ENCODE peak calls at places on chromosomes 1 and 21, in eight cellular contexts. S is PC-3, W is HCT116, R is mammary epithelial cell, D is mesendoderm, N is IMR-90, P is K562, Y is OCI-LY7. X is an unnamed sample.

GRCh38 chr1:167738158-167738557 is 16.4 kb downstream of the MPZL1 start:
- DNase-seq in S (no peak), W (no peak), R (no peak), D (no peak), N (peak), P (no peak), Y (no peak), X (no peak)

GRCh38 chr1:94883688-94884087 is 43.2 kb downstream of the CNN3 start:
- DNase-seq in S (no peak), W (no peak), R (no peak), D (no peak), N (peak), P (no peak), Y (no peak), X (no peak)

GRCh38 chr1:204560590-204560989 is 44.4 kb downstream of the MDM4 start:
- DNase-seq in S (peak), W (no peak), R (peak), D (peak), N (peak), P (no peak), Y (no peak), X (no peak)

GRCh38 chr1:39418223-39418622 is 73.2 kb upstream of the BMP8A start:
- DNase-seq in S (no peak), W (no peak), R (no peak), D (no peak), N (peak), P (no peak), Y (no peak), X (no peak)

GRCh38 chr1:53121319-53122172 is 20.9 kb downstream of the SLC1A7 start:
- DNase-seq in S (peak), W (no peak), R (no peak), D (no peak), N (peak), P (no peak), Y (no peak), X (no peak)

GRCh38 chr1:26053718-26054572 is 8.0 kb upstream of the SLC30A2 start:
- DNase-seq in S (no peak), W (no peak), R (no peak), D (no peak), N (no peak), P (peak), Y (no peak), X (peak)

GRCh38 chr1:209620484-209620879 is 31.7 kb downstream of the LAMB3 start:
- DNase-seq in S (no peak), W (no peak), R (no peak), D (no peak), N (peak), P (no peak), Y (no peak), X (no peak)

GRCh38 chr1:119700326-119700725 is 11.4 kb upstream of the PHGDH start:
- DNase-seq in S (no peak), W (no peak), R (no peak), D (no peak), N (no peak), P (no peak), Y (no peak), X (no peak)

GRCh38 chr1:154906621-154907081 is 29.9 kb downstream of the PMVK start:
- DNase-seq in S (peak), W (peak), R (peak), D (peak), N (no peak), P (no peak), Y (no peak), X (no peak)

GRCh38 chr1:89724369-89725015 is 91.6 kb downstream of the LRRC8C start:
- DNase-seq in S (peak), W (no peak), R (peak), D (no peak), N (peak), P (peak), Y (peak), X (no peak)

GRCh38 chr1:102919659-102920058 is 188.7 kb downstream of the COL11A1 start:
- DNase-seq in S (peak), W (no peak), R (peak), D (no peak), N (peak), P (no peak), Y (no peak), X (no peak)

GRCh38 chr21:35974801-35975200 is 85.5 kb downstream of the SETD4 start:
- DNase-seq in S (peak), W (peak), R (no peak), D (no peak), N (peak), P (no peak), Y (no peak), X (no peak)

GRCh38 chr1:7886346-7886745 is 33.5 kb upstream of the UTS2 start:
- DNase-seq in S (peak), W (no peak), R (peak), D (no peak), N (peak), P (no peak), Y (no peak), X (no peak)

GRCh38 chr1:190479028-190479427 is 1.4 kb upstream of the BRINP3 start:
- DNase-seq in S (no peak), W (peak), R (no peak), D (peak), N (peak), P (no peak), Y (no peak), X (no peak)

GRCh38 chr1:246198141-246198820 is 308.8 kb downstream of the SMYD3 start:
- DNase-seq in S (no peak), W (no peak), R (no peak), D (no peak), N (no peak), P (no peak), Y (no peak), X (no peak)

GRCh38 chr1:54575161-54575560 is 27.1 kb downstream of the ACOT11 start:
- DNase-seq in S (no peak), W (no peak), R (no peak), D (peak), N (no peak), P (no peak), Y (no peak), X (no peak)

GRCh38 chr1:226541631-226542622 is 6.6 kb upstream of the STUM start:
- DNase-seq in S (no peak), W (no peak), R (no peak), D (no peak), N (no peak), P (no peak), Y (no peak), X (no peak)

GRCh38 chr1:38929054-38929453 is 12.6 kb downstream of the RHBDL2 start:
- DNase-seq in S (no peak), W (no peak), R (no peak), D (no peak), N (no peak), P (no peak), Y (no peak), X (no peak)

GRCh38 chr1:106276856-106277255 is 779.6 kb upstream of the PRMT6 start:
- DNase-seq in S (peak), W (no peak), R (no peak), D (no peak), N (no peak), P (no peak), Y (no peak), X (no peak)

GRCh38 chr1:1510912-1511532 is 940 bp upstream of the ATAD3A start:
- DNase-seq in S (peak), W (peak), R (peak), D (peak), N (peak), P (peak), Y (peak), X (peak)

GRCh38 chr1:15245593-15246325 is 1.3 kb upstream of the FHAD1 start:
- DNase-seq in S (no peak), W (no peak), R (peak), D (no peak), N (peak), P (no peak), Y (no peak), X (no peak)

GRCh38 chr1:227330709-227331108 is 12.4 kb upstream of the CDC42BPA start:
- DNase-seq in S (no peak), W (no peak), R (no peak), D (no peak), N (peak), P (no peak), Y (no peak), X (no peak)

GRCh38 chr1:82455342-82455741 is 654.6 kb downstream of the ADGRL2 start:
- DNase-seq in S (no peak), W (no peak), R (no peak), D (no peak), N (no peak), P (no peak), Y (no peak), X (no peak)

GRCh38 chr1:59506952-59507351 is 210.1 kb downstream of the FGGY start:
- DNase-seq in S (peak), W (no peak), R (no peak), D (no peak), N (peak), P (peak), Y (peak), X (no peak)

GRCh38 chr1:236148471-236148847 is 6.1 kb downstream of the GPR137B start:
- DNase-seq in S (no peak), W (no peak), R (no peak), D (no peak), N (peak), P (no peak), Y (no peak), X (no peak)

GRCh38 chr1:205493241-205494085 is 11.0 kb upstream of the CDK18 start:
- DNase-seq in S (peak), W (no peak), R (peak), D (peak), N (peak), P (no peak), Y (no peak), X (no peak)

GRCh38 chr21:45224189-45224938 is 63.3 kb downstream of the POFUT2 start:
- DNase-seq in S (no peak), W (no peak), R (no peak), D (no peak), N (peak), P (no peak), Y (no peak), X (no peak)

GRCh38 chr1:100721502-100722205 is 2.1 kb downstream of the VCAM1 start:
- DNase-seq in S (no peak), W (no peak), R (peak), D (no peak), N (peak), P (no peak), Y (no peak), X (no peak)

GRCh38 chr1:172790245-172790644 is 131.3 kb downstream of the FASLG start:
- DNase-seq in S (no peak), W (no peak), R (no peak), D (peak), N (peak), P (no peak), Y (no peak), X (no peak)

GRCh38 chr1:37931493-37932158 is 15.2 kb downstream of the INPP5B start:
- DNase-seq in S (peak), W (peak), R (peak), D (peak), N (peak), P (peak), Y (peak), X (peak)

GRCh38 chr1:35210306-35211112 is 17.6 kb upstream of the SFPQ start:
- DNase-seq in S (no peak), W (no peak), R (no peak), D (peak), N (no peak), P (no peak), Y (no peak), X (peak)
- H3K4me2 ChIP-seq in S (no peak), W (no peak), R (no peak), D (no peak), N (no peak), P (no peak), Y (no peak), X (no peak)

GRCh38 chr1:198929961-198930599 is 291.2 kb downstream of the PTPRC start:
- DNase-seq in S (no peak), W (no peak), R (peak), D (no peak), N (peak), P (no peak), Y (peak), X (no peak)

GRCh38 chr1:198927129-198927528 is 288.3 kb downstream of the PTPRC start:
- DNase-seq in S (no peak), W (no peak), R (no peak), D (no peak), N (no peak), P (no peak), Y (no peak), X (no peak)

GRCh38 chr1:198925575-198925974 is 286.7 kb downstream of the PTPRC start:
- DNase-seq in S (no peak), W (no peak), R (no peak), D (no peak), N (no peak), P (no peak), Y (no peak), X (no peak)

GRCh38 chr1:198932351-198932991 is 293.6 kb downstream of the PTPRC start:
- DNase-seq in S (peak), W (peak), R (peak), D (no peak), N (peak), P (no peak), Y (peak), X (no peak)

DNA sequence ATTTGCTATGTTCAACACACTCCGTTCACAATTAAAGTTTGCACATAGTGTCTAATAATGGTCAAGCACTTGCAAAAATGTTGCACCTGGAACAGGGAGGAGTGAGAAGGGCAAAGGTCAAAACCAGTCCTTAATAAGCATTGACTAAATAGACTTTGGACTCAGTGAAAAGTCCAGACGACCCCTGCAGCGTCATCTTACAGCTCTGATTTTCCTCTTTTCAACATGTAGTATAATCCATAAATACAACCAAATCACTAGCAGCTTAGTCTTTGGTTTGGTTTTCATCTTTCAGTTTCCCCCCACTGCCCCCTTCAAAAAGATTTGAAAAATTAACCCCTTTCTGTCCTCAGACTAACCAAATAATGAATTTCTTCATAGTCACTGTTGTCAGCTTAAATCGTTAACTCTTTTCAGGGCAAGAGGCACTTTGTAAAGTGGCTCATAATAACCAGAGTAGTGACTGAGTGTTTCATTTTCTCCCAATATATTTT is 290.3 kb downstream of the PTPRC start:
- DNase-seq in S (no peak), W (no peak), R (no peak), D (no peak), N (no peak), P (no peak), Y (no peak), X (no peak)
- H3K4me2 ChIP-seq in S (peak), W (peak), R (no peak), D (no peak), N (peak), P (no peak), Y (peak), X (no peak)

DNA sequence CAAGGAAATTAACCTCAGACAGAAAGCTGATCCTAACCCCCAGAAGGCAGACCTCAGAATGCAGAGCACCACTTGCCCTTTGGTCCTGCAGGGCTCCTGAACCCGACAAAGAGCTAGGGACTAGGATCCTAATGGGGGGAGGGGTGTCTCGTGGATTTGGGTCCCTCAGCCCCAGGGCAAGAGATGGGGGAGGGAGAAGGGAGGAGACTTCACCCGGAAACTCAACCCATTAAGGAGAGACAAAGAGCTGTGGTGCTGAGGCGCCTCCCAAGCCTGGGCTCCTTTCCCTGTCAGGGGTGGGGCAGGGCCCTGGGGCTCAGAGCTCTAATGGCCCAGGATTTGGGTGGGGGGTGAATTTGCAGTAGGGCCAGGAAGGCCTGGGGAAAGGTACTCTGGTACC is 2.9 kb downstream of the NECTIN4 start:
- DNase-seq in S (no peak), W (no peak), R (no peak), D (peak), N (no peak), P (no peak), Y (no peak), X (no peak)
- H3K4me2 ChIP-seq in S (peak), W (peak), R (no peak), D (no peak), N (no peak), P (no peak), Y (no peak), X (no peak)

GRCh38 chr1:91122106-91122717 is 100.4 kb upstream of the ZNF644 start:
- DNase-seq in S (no peak), W (no peak), R (no peak), D (no peak), N (no peak), P (no peak), Y (no peak), X (no peak)

GRCh38 chr1:91123773-91124172 is 101.9 kb upstream of the ZNF644 start:
- DNase-seq in S (no peak), W (no peak), R (no peak), D (no peak), N (no peak), P (no peak), Y (no peak), X (no peak)

GRCh38 chr1:91124989-91125417 is 103.2 kb upstream of the ZNF644 start:
- DNase-seq in S (no peak), W (no peak), R (no peak), D (no peak), N (no peak), P (no peak), Y (no peak), X (no peak)

GRCh38 chr1:91123319-91123718 is 101.5 kb upstream of the ZNF644 start:
- DNase-seq in S (no peak), W (no peak), R (no peak), D (no peak), N (no peak), P (no peak), Y (no peak), X (no peak)

DNA sequence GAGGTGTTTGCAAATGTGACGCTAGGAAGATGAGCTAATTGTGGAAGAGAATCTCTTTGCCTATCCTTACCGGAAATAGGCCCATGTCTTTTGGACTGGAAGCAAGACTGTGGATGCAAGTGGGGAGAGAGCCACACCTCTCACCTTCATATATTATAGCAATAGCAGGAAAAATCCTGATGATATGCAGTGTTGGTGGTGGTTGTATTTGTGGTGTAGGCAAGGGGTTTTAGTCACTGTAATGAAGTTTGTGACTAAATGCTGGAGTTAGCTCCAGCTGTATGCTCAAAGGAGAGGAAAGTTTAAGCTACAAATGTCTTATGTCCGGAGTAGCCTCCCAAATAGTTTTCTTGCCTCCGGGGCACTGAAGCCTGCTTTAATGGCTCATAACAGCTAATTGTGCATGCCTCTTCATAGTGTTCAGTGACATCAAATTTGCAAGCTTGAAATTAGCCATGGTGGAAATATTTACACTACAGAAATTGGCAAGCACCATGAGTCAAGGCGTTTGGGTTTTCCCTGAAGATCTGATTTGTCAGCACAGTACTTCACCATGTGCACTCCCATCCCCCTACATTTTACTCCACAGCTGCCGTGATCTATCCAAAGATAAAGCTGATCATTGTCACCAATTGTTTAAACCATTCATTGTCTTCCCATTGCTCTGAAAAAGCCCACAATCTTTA is 102.6 kb upstream of the ZNF644 start:
- DNase-seq in S (no peak), W (no peak), R (no peak), D (no peak), N (no peak), P (no peak), Y (no peak), X (no peak)
- H3K4me2 ChIP-seq in S (no peak), W (no peak), R (no peak), D (no peak), N (no peak), P (no peak), Y (no peak), X (no peak)

GRCh38 chr1:36115200-36115669 is 9.8 kb downstream of the COL8A2 start:
- DNase-seq in S (no peak), W (no peak), R (peak), D (no peak), N (peak), P (no peak), Y (no peak), X (no peak)
- H3K4me2 ChIP-seq in S (no peak), W (no peak), R (peak), D (no peak), N (no peak), P (no peak), Y (no peak), X (no peak)

GRCh38 chr1:112904831-112905227 is 51.2 kb downstream of the SLC16A1 start:
- DNase-seq in S (peak), W (peak), R (peak), D (peak), N (no peak), P (peak), Y (no peak), X (no peak)
- H3K4me2 ChIP-seq in S (peak), W (peak), R (peak), D (no peak), N (no peak), P (peak), Y (no peak), X (no peak)